ENCODE peak calls at places on chromosomes 3 and 15, in four cellular contexts. U, H, T and X are unnamed samples. For H3K36me3 and H3K9me3, the result is how much of the 10 kb centered on the place peaks cover.

GRCh38 chr3:14123308-14124222 is 1.1 kb downstream of the CHCHD4 start:
- DNase-seq in H (no peak), U (no peak), T (no peak), X (no peak)

GRCh38 chr15:70753101-70753829 is 10.1 kb downstream of the UACA start:
- DNase-seq in H (no peak), T (no peak), U (no peak), X (no peak)

GRCh38 chr3:45319231-45320085 is 68.9 kb upstream of the LARS2 start:
- DNase-seq in T (no peak), H (no peak), U (no peak), X (no peak)

GRCh38 chr3:44509393-44509921 is 32.0 kb upstream of the ZNF445 start:
- DNase-seq in H (no peak), T (no peak), U (no peak), X (no peak)

GRCh38 chr3:124845406-124845805 is 41.8 kb downstream of the ITGB5 start:
- DNase-seq in U (peak), T (peak), H (no peak), X (peak)

GRCh38 chr3:150887031-150887430 is 18.2 kb downstream of the MINDY4B start:
- DNase-seq in H (no peak), T (no peak), U (no peak), X (no peak)

GRCh38 chr3:27216955-27217552 is 152.1 kb downstream of the NEK10 start:
- DNase-seq in U (no peak), H (no peak), T (no peak), X (peak)

GRCh38 chr3:195893516-195893915 is 14.8 kb downstream of the TNK2 start:
- DNase-seq in T (no peak), H (no peak), U (no peak), X (no peak)

GRCh38 chr15:89122532-89123525 is 34.6 kb downstream of the ABHD2 start:
- DNase-seq in T (no peak), U (no peak), H (no peak), X (no peak)

GRCh38 chr15:36191459-36191858 is 388.0 kb upstream of the CDIN1 start:
- DNase-seq in U (no peak), H (no peak), T (no peak), X (no peak)

GRCh38 chr15:89139613-89140499 is 51.6 kb downstream of the ABHD2 start:
- DNase-seq in U (peak), H (no peak), T (peak), X (no peak)

GRCh38 chr3:38552364-38552763 is 56.2 kb downstream of the EXOG start:
- DNase-seq in T (peak), H (no peak), U (no peak), X (no peak)

GRCh38 chr15:69997701-69998273 is 99.9 kb downstream of the TLE3 start:
- DNase-seq in T (no peak), U (peak), H (no peak), X (no peak)

GRCh38 chr3:53579636-53580035 is 85.2 kb downstream of the CACNA1D start:
- DNase-seq in T (no peak), H (no peak), U (no peak), X (no peak)

GRCh38 chr3:133479895-133480669 is 80.2 kb downstream of the BFSP2 start:
- DNase-seq in T (no peak), U (no peak), H (no peak), X (no peak)

GRCh38 chr3:193347507-193348501 is 30.7 kb downstream of the ATP13A5 start:
- DNase-seq in U (no peak), T (no peak), H (no peak), X (no peak)

GRCh38 chr3:15616053-15616452 is 14.5 kb downstream of the BTD start:
- DNase-seq in H (no peak), U (no peak), T (no peak), X (no peak)

GRCh38 chr3:15610083-15610482 is 8.5 kb downstream of the BTD start:
- DNase-seq in U (no peak), T (no peak), H (no peak), X (no peak)

GRCh38 chr3:15611018-15611417 is 9.5 kb downstream of the BTD start:
- DNase-seq in T (no peak), U (no peak), H (no peak), X (no peak)

GRCh38 chr3:15612001-15612400 is 10.5 kb downstream of the BTD start:
- DNase-seq in T (no peak), H (no peak), U (no peak), X (no peak)

GRCh38 chr3:15614958-15615357 is 13.4 kb downstream of the BTD start:
- DNase-seq in H (no peak), U (no peak), T (no peak), X (no peak)
- H3K27ac ChIP-seq in H (no peak), U (no peak), T (no peak), X (no peak)

DNA sequence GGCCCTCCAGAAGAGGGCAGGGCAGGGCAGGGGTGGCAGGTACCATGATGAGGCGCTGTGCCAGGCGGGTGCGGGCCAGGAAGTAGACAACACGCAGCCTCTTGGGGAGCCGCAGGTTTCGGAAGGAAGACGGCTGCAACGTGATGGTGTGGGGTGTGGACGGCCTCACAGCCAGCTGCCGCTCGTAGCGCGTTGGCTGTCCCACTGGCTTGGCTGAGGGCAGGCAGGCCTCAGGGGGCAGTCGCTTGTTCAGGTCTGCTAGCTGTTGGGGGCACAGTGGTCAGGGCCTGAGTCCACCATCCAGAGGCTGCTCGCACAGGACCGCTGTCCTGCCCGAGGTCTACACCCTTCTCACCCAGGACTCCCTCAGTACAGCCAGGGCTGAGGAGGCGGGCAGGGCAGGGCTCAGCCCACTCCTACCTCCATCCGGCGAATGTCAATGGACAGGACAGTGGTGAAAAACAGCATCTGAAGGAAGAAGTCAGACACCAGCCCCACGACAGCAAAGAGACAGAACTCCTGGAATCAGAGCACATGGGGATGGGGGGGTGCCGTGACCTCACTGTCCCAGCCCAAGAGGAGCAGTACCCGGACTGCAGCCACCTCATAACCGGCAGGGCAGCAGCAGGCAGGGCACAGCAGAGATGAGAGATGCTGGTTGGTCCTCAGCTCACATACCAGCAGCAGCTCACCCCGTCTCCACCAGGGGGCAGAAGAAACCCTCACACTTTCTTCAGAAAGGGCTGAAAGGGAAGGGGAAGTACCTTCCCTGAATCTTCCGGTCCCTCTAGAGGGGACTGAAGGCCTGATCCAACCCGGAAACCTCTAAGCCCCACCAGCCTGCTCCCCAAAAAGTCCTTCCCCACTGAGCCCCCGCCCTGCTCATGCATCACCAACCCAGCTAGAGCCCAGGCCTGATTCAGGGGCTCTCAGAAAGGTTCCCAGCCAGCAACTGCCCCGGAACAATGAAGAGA is 40.0 kb downstream of the PTPN23 start:
- DNase-seq in U (peak), H (peak), T (peak), X (peak)
- H3K36me3 ChIP-seq in U (under half), H (under half), T (under half), X (under half)

GRCh38 chr3:5707794-5708193 is 520.3 kb downstream of the EDEM1 start:
- DNase-seq in T (no peak), U (no peak), H (no peak), X (no peak)

GRCh38 chr3:5710718-5711117 is 523.2 kb downstream of the EDEM1 start:
- DNase-seq in U (no peak), T (no peak), H (no peak), X (no peak)

GRCh38 chr3:5709704-5710103 is 522.2 kb downstream of the EDEM1 start:
- DNase-seq in H (no peak), T (no peak), U (no peak), X (no peak)
- H3K9me3 ChIP-seq in H (under half), T (under half), U (under half), X (under half)

DNA sequence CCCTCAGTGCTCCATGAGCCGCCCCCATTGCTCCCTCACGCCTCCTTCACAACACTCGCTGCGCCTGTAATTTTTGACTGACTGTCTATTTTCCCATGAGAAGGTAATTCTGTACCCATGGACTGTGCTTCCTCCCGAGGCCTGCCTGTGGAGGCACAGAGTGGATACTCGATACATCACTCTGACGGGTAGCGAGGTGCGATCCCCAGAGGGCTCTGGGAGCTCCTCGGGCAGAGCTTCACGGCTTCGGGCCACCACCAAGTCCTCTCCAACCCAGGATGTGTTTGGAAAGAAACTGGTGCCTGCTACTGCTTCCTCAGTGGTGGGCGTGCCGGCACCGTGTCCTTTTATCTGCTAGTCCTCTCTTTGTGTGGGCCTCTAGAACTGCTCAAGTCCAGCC is 108.6 kb upstream of the DLG1 start:
- DNase-seq in U (no peak), T (no peak), H (no peak), X (no peak)
- H3K27ac ChIP-seq in U (no peak), T (no peak), H (no peak), X (no peak)

GRCh38 chr15:25054329-25054728 is 99.5 kb downstream of the SNRPN start:
- DNase-seq in U (no peak), H (no peak), T (no peak), X (no peak)
- H3K36me3 ChIP-seq in U (under half), H (half or more), T (half or more), X (under half)

GRCh38 chr15:20356444-20357138 is 185.0 kb downstream of the GOLGA6L6 start:
- DNase-seq in T (peak), U (peak), H (no peak), X (peak)

GRCh38 chr15:20355256-20355868 is 186.2 kb downstream of the GOLGA6L6 start:
- DNase-seq in T (no peak), H (no peak), U (no peak), X (no peak)

GRCh38 chr15:20352241-20353200 is 189.1 kb downstream of the GOLGA6L6 start:
- DNase-seq in H (no peak), T (peak), U (no peak), X (no peak)

GRCh38 chr15:20351448-20351961 is 190.1 kb downstream of the GOLGA6L6 start:
- DNase-seq in T (peak), H (no peak), U (no peak), X (no peak)

GRCh38 chr15:20353966-20354883 is 187.4 kb downstream of the GOLGA6L6 start:
- DNase-seq in H (no peak), T (no peak), U (no peak), X (no peak)
- H3K9me3 ChIP-seq in H (under half), T (under half), U (under half), X (under half)